ENCODE peak calls at places on chromosome 17, in four cellular contexts. I, X, F and C are unnamed samples.

GRCh38 chr17:79630821-79631639 is 20.2 kb upstream of the RBFOX3 start:
- DNase-seq in I (no peak), X (no peak), F (no peak), C (no peak)

GRCh38 chr17:38598536-38598935 is 7.2 kb downstream of the SRCIN1 start:
- DNase-seq in I (peak), X (peak), F (peak), C (peak)

GRCh38 chr17:31726980-31727427 is 132.0 kb downstream of the COPRS start:
- DNase-seq in I (peak), X (peak), F (peak), C (peak)

GRCh38 chr17:49489348-49489747 is 5.7 kb upstream of the NGFR start:
- DNase-seq in I (no peak), X (no peak), F (no peak), C (no peak)

GRCh38 chr17:44221072-44221861 is 1.8 kb upstream of the UBTF start:
- DNase-seq in I (peak), X (peak), F (peak), C (peak)

GRCh38 chr17:17849147-17849820 is 12.5 kb upstream of the SREBF1 start:
- DNase-seq in I (peak), X (peak), F (peak), C (peak)

GRCh38 chr17:78572277-78573205 is 4.7 kb downstream of the DNAH17 start:
- DNase-seq in I (no peak), X (no peak), F (no peak), C (no peak)

GRCh38 chr17:1629647-1630310 is 1.1 kb upstream of the SLC43A2 start:
- DNase-seq in I (peak), X (no peak), F (peak), C (peak)

GRCh38 chr17:81517339-81518112 is 4.9 kb upstream of the ACTG1 start:
- DNase-seq in I (peak), X (no peak), F (peak), C (no peak)

GRCh38 chr17:9217151-9218067 is 196.1 kb downstream of the NTN1 start:
- DNase-seq in I (peak), X (peak), F (peak), C (peak)

GRCh38 chr17:40316571-40317344 is 7.8 kb downstream of the RARA start:
- DNase-seq in I (peak), X (peak), F (peak), C (peak)

GRCh38 chr17:53516643-53517042 is 306.1 kb upstream of the KIF2B start:
- DNase-seq in I (peak), X (peak), F (peak), C (no peak)

GRCh38 chr17:43701318-43701743 is 39.6 kb upstream of the MEOX1 start:
- DNase-seq in I (peak), X (peak), F (peak), C (peak)

GRCh38 chr17:66542183-66542966 is 240.0 kb downstream of the PRKCA start:
- DNase-seq in I (peak), X (peak), F (peak), C (peak)

GRCh38 chr17:50079334-50080095 is 15.6 kb upstream of the PDK2 start:
- DNase-seq in I (peak), X (no peak), F (no peak), C (no peak)

GRCh38 chr17:17032131-17032692 is 10.0 kb upstream of the MPRIP start:
- DNase-seq in I (peak), X (peak), F (peak), C (peak)

GRCh38 chr17:2023692-2024571 is 1.2 kb downstream of the RTN4RL1 start:
- DNase-seq in I (peak), X (peak), F (peak), C (peak)

GRCh38 chr17:14201595-14201994 is 35.1 kb downstream of the CDRT15 start:
- DNase-seq in I (no peak), X (no peak), F (peak), C (peak)

GRCh38 chr17:70268383-70268782 is 99.1 kb downstream of the KCNJ2 start:
- DNase-seq in I (no peak), X (no peak), F (no peak), C (no peak)

GRCh38 chr17:79619636-79620206 is 8.9 kb upstream of the RBFOX3 start:
- DNase-seq in I (no peak), X (no peak), F (no peak), C (no peak)

GRCh38 chr17:47942568-47942967 is 1.2 kb downstream of the PNPO start:
- DNase-seq in I (no peak), X (no peak), F (no peak), C (no peak)

GRCh38 chr17:57288034-57288752 is 31.9 kb downstream of the MSI2 start:
- DNase-seq in I (peak), X (no peak), F (peak), C (no peak)

GRCh38 chr17:81481011-81481799 is 31.4 kb downstream of the ACTG1 start:
- DNase-seq in I (peak), X (peak), F (peak), C (peak)

GRCh38 chr17:19744492-19744891 is 3.6 kb downstream of the ALDH3A1 start:
- DNase-seq in I (no peak), X (no peak), F (no peak), C (no peak)

GRCh38 chr17:56185905-56186783 is 32.9 kb downstream of the ANKFN1 start:
- DNase-seq in I (peak), X (peak), F (peak), C (peak)

GRCh38 chr17:45221081-45221996 is at the start of gene FMNL1:
- DNase-seq in I (no peak), X (no peak), F (no peak), C (no peak)

GRCh38 chr17:56808503-56808902 is 25.2 kb downstream of the C17orf67 start:
- DNase-seq in I (no peak), X (no peak), F (no peak), C (no peak)

GRCh38 chr17:1562178-1562643 is 381 bp downstream of the PITPNA start:
- DNase-seq in I (peak), X (peak), F (no peak), C (peak)

GRCh38 chr17:61410555-61411089 is 11.0 kb downstream of the TBX2 start:
- DNase-seq in I (peak), X (peak), F (peak), C (peak)

GRCh38 chr17:2580641-2581040 is 12.8 kb upstream of the PAFAH1B1 start:
- DNase-seq in I (peak), X (no peak), F (no peak), C (no peak)

GRCh38 chr17:7993972-7994589 is 8.3 kb upstream of the GUCY2D start:
- DNase-seq in I (no peak), X (no peak), F (no peak), C (no peak)